ENCODE peak calls at places on chromosomes 7 and 10, in five cellular contexts. I, P, H, S and F are unnamed samples.
A peak's percentile ranks its signal among the peaks of the same experiment; 100 is the strongest.

GRCh38 chr10:72550239-72550638 is 75.6 kb downstream of the MICU1 start:
- DNase-seq in I (no peak), P (no peak), H (no peak), S (no peak), F (no peak)

GRCh38 chr7:127349881-127350280 is 42.6 kb downstream of the ZNF800 start:
- DNase-seq in I (no peak), P (no peak), H (no peak), S (no peak), F (no peak)

GRCh38 chr7:139887895-139888518 is 58.9 kb downstream of the TBXAS1 start:
- DNase-seq in I (peak; percentile 10), P (no peak), H (no peak), S (no peak), F (no peak)

GRCh38 chr7:143936087-143937009 is 1.3 kb downstream of the OR2F2 start:
- DNase-seq in I (no peak), P (no peak), H (peak; percentile 92), S (peak; percentile 16), F (no peak)

GRCh38 chr10:44245601-44245938 is 139.3 kb downstream of the CXCL12 start:
- DNase-seq in I (no peak), P (no peak), H (peak; percentile 23), S (peak; percentile 34), F (no peak)

GRCh38 chr10:26931223-26931622 is 70.5 kb upstream of the ABI1 start:
- DNase-seq in I (no peak), P (no peak), H (no peak), S (no peak), F (no peak)

GRCh38 chr7:27170494-27170811 is 3.7 kb downstream of the HOXA10 start:
- DNase-seq in I (no peak), P (no peak), H (no peak), S (no peak), F (no peak)

GRCh38 chr7:157122800-157123495 is 15.8 kb upstream of the UBE3C start:
- DNase-seq in I (no peak), P (no peak), H (no peak), S (no peak), F (no peak)

GRCh38 chr7:63900394-63901203 is 98.0 kb upstream of the ZNF722 start:
- DNase-seq in I (peak; percentile 92), P (peak; percentile 95), H (no peak), S (no peak), F (peak; percentile 94)

GRCh38 chr7:81173766-81174281 is 255.0 kb upstream of the SEMA3C start:
- DNase-seq in I (no peak), P (no peak), H (peak; percentile 73), S (peak; percentile 53), F (no peak)

GRCh38 chr7:71733108-71733870 is 601.3 kb downstream of the GALNT17 start:
- DNase-seq in I (peak; percentile 58), P (peak; percentile 91), H (peak; percentile 59), S (peak; percentile 2), F (no peak)

GRCh38 chr7:111872837-111873646 is 310.8 kb upstream of the IMMP2L start:
- DNase-seq in I (no peak), P (no peak), H (no peak), S (no peak), F (no peak)

GRCh38 chr7:1598286-1598685 is 28.5 kb upstream of the PSMG3 start:
- DNase-seq in I (no peak), P (no peak), H (no peak), S (no peak), F (no peak)

GRCh38 chr7:159269745-159270144 is 125.1 kb upstream of the VIPR2 start:
- DNase-seq in I (no peak), P (no peak), H (no peak), S (no peak), F (no peak)

GRCh38 chr10:111249925-111250324 is 173.1 kb downstream of the ADRA2A start:
- DNase-seq in I (no peak), P (no peak), H (no peak), S (no peak), F (no peak)

GRCh38 chr7:111460695-111461094 is 101.6 kb downstream of the IMMP2L start:
- DNase-seq in I (no peak), P (no peak), H (no peak), S (no peak), F (no peak)

GRCh38 chr7:148507741-148508285 is 82.8 kb upstream of the C7orf33 start:
- DNase-seq in I (no peak), P (no peak), H (no peak), S (no peak), F (no peak)

GRCh38 chr7:99362801-99363200 is 11.7 kb upstream of the ARPC1B start:
- DNase-seq in I (no peak), P (no peak), H (peak; percentile 84), S (peak; percentile 85), F (no peak)

GRCh38 chr7:102318482-102318971 is 31.9 kb downstream of the SH2B2 start:
- DNase-seq in I (no peak), P (no peak), H (no peak), S (no peak), F (no peak)

GRCh38 chr10:100743626-100744135 is 1.7 kb upstream of the PAX2 start:
- DNase-seq in I (peak; percentile 60), P (no peak), H (no peak), S (no peak), F (no peak)

GRCh38 chr10:83252169-83252568 is 887.1 kb upstream of the GHITM start:
- DNase-seq in I (no peak), P (no peak), H (no peak), S (no peak), F (no peak)
- H3K27ac ChIP-seq in I (no peak overlapping the region), P (no peak overlapping the region), H (no peak overlapping the region), S (no peak overlapping the region), F (no peak overlapping the region)

GRCh38 chr10:89242840-89243586 is 8.6 kb downstream of the LIPA start:
- DNase-seq in I (no peak), P (no peak), H (no peak), S (no peak), F (no peak)
- H3K27ac ChIP-seq in I (no peak overlapping the region), P (peak overlapping the region; percentile 9), H (no peak overlapping the region), S (no peak overlapping the region), F (no peak overlapping the region)

GRCh38 chr10:22551966-22552365 is 162.4 kb downstream of the PIP4K2A start:
- DNase-seq in I (no peak), P (no peak), H (no peak), S (no peak), F (no peak)
- H3K27ac ChIP-seq in I (no peak overlapping the region), P (no peak overlapping the region), H (no peak overlapping the region), S (no peak overlapping the region), F (no peak overlapping the region)

GRCh38 chr7:68998136-68998535 is 600.1 kb upstream of the AUTS2 start:
- DNase-seq in I (no peak), P (no peak), H (no peak), S (no peak), F (no peak)

DNA sequence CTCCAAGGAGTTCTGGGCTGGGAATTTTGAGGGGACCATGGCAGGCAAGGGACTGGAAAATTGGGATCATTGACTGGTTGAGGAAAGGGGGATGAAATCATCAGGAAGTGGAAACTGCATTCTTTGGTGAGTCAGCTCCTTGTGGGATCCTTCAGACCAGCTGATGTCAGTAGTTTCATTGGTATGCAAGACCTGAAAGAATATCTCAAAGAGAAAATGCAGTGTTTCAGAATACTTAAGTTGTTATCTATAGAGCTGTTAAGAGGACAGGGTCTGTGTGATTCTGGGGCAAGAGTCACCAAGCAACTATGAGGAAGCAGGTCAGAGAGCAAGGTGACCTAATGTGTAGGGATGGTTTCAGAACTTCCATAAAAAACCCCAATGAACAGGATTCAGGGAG is 595.9 kb upstream of the AUTS2 start:
- DNase-seq in I (no peak), P (no peak), H (peak; percentile 23), S (no peak), F (no peak)
- H3K27ac ChIP-seq in I (no peak overlapping the region), P (no peak overlapping the region), H (no peak overlapping the region), S (no peak overlapping the region), F (no peak overlapping the region)

GRCh38 chr7:2777898-2778535 is 66.1 kb downstream of the GNA12 start:
- DNase-seq in I (no peak), P (no peak), H (no peak), S (no peak), F (no peak)

GRCh38 chr7:2774935-2775334 is 69.2 kb downstream of the GNA12 start:
- DNase-seq in I (no peak), P (no peak), H (no peak), S (no peak), F (no peak)

GRCh38 chr7:2775785-2776184 is 68.3 kb downstream of the GNA12 start:
- DNase-seq in I (no peak), P (no peak), H (no peak), S (no peak), F (no peak)

GRCh38 chr7:2775376-2775775 is 68.7 kb downstream of the GNA12 start:
- DNase-seq in I (no peak), P (no peak), H (no peak), S (no peak), F (no peak)

DNA sequence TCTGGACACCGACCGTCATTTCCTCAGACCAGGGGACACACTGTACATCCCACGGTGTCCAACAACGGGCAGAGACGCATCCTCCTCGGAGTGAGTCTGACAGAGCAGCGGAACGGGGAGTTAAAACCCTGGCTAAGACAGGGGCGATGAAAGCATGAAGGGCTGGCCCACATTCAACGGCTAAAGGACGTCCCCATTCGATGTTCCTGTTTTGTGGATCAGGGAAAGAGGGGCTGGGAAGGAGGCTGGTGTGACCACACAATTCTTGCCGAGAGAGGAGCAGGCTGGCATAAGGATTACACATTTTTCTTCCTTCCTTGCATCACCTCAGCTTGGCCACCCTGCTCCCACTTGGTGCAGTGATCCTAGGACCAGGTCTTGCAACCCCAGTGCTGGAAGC is 67.8 kb downstream of the GNA12 start:
- DNase-seq in I (no peak), P (no peak), H (no peak), S (no peak), F (no peak)
- H3K27ac ChIP-seq in I (no peak overlapping the region), P (no peak overlapping the region), H (no peak overlapping the region), S (no peak overlapping the region), F (no peak overlapping the region)

DNA sequence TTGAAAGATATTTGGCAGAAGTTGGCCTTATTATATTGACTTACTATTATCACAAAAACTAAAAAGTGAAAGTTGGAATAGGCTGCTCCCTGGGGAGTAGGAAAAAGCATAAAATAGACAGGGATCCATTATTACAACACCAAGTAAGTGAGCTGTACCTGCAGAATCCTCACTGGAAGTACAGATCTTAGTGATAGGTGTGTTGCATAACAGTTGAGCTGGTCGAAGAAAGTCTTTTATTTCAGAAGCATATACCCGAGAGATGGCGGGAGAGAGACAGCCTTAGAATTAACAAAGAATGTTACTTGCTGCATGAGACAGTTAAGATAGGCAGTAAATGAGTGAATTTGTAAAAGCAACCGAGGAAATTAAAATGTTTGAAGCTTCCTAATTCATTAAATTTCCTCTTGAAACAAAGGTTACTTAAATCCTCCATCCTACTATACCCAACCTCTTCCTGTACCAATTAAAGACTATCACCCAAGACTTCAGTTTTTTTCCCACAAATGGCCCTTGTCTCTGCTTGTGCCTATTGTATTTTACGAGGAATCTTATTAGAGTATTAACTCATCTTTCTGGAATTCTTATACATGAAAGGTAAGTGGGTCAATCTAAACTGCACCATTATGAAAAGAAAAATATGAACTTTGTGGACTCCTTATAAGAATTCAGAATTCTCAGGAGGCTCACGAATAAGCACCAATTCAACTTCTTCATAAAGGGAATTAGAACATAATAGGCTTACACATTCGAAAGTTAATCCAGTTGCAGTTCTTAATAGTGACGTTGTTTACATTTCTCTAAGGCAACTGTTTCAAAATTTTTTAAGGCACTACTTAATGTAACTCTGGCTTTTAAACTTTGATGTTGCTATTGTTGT is 56.2 kb downstream of the CREM start:
- DNase-seq in I (no peak), P (no peak), H (no peak), S (no peak), F (no peak)
- H3K27ac ChIP-seq in I (no peak overlapping the region), P (no peak overlapping the region), H (no peak overlapping the region), S (no peak overlapping the region), F (no peak overlapping the region)